ENCODE peak calls at places on chromosomes 16 and 17, in five cellular contexts. F is GM04503, T is hepatocyte, M is NCI-H460, B is left kidney. U is an unnamed sample.
A peak's percentile ranks its signal among the peaks of the same experiment; 100 is the strongest.

GRCh38 chr17:3681565-3681964 is 13.0 kb downstream of the EMC6 start:
- DNase-seq in F (no peak), T (no peak), M (no peak), B (no peak), U (no peak)

GRCh38 chr16:11251525-11252481 is 4.2 kb downstream of the SOCS1 start:
- DNase-seq in F (no peak), T (no peak), M (no peak), B (peak; percentile 34), U (peak; percentile 73)

GRCh38 chr17:28180449-28180848 is 138.0 kb downstream of the NLK start:
- DNase-seq in F (no peak), T (no peak), M (no peak), B (no peak), U (peak; percentile 45)

GRCh38 chr17:40323317-40323716 is 14.3 kb downstream of the RARA start:
- DNase-seq in F (no peak), T (no peak), M (no peak), B (no peak), U (no peak)

GRCh38 chr16:29316673-29317237 is 89.8 kb downstream of the NPIPB11 start:
- DNase-seq in F (no peak), T (no peak), M (no peak), B (peak; percentile 38), U (no peak)

GRCh38 chr17:66988069-66988798 is 23.7 kb downstream of the CACNG4 start:
- DNase-seq in F (no peak), T (no peak), M (no peak), B (no peak), U (no peak)

GRCh38 chr17:52159810-52160578 is 1.5 kb upstream of the CA10 start:
- DNase-seq in F (no peak), T (no peak), M (no peak), B (no peak), U (no peak)

GRCh38 chr16:86995456-86995855 is 321.7 kb downstream of the C16orf95 start:
- DNase-seq in F (no peak), T (no peak), M (no peak), B (no peak), U (no peak)

GRCh38 chr16:57268804-57269800 is 15.4 kb downstream of the PLLP start:
- DNase-seq in F (no peak), T (peak; percentile 90), M (no peak), B (peak; percentile 25), U (no peak)